ENCODE peak calls at places on chromosomes 7 and 10, in four cellular contexts. U is Peyer's patch, A is neural progenitor cell, W is heart right ventricle. B is an unnamed sample.

GRCh38 chr10:5484205-5484604 is 15.2 kb downstream of the CALML5 start:
- DNase-seq in A (no peak), W (no peak), U (no peak), B (no peak)

GRCh38 chr10:36464291-36464690 is 661.1 kb upstream of the ANKRD30A start:
- DNase-seq in A (no peak), W (no peak), U (no peak), B (no peak)

GRCh38 chr7:93148135-93148534 is at the start of gene SAMD9L:
- DNase-seq in W (no peak), U (no peak), A (no peak), B (no peak)

GRCh38 chr7:6419310-6419773 is 28.4 kb downstream of the DAGLB start:
- DNase-seq in A (no peak), W (peak), U (no peak), B (no peak)

GRCh38 chr7:129635300-129636029 is 23.9 kb downstream of the NRF1 start:
- DNase-seq in U (no peak), A (peak), W (peak), B (peak)

GRCh38 chr7:44380179-44380830 is 54.9 kb upstream of the CAMK2B start:
- DNase-seq in A (no peak), U (no peak), W (no peak), B (no peak)

GRCh38 chr7:81691199-81691821 is 78.5 kb downstream of the HGF start:
- DNase-seq in U (no peak), A (no peak), W (no peak), B (no peak)

GRCh38 chr10:24385776-24386175 is 176.8 kb downstream of the KIAA1217 start:
- DNase-seq in W (no peak), U (no peak), A (no peak), B (no peak)

GRCh38 chr7:158824028-158824427 is 5.3 kb downstream of the ESYT2 start:
- DNase-seq in W (no peak), A (no peak), U (no peak), B (peak)

GRCh38 chr10:12358863-12359647 is 9.7 kb downstream of the CAMK1D start:
- DNase-seq in U (no peak), A (peak), W (no peak), B (peak)

GRCh38 chr7:31108097-31108657 is 56.1 kb downstream of the ADCYAP1R1 start:
- DNase-seq in A (no peak), W (no peak), U (peak), B (no peak)

GRCh38 chr7:80264769-80265168 is 130.1 kb downstream of the GNAI1 start:
- DNase-seq in U (no peak), W (no peak), A (no peak), B (no peak)

GRCh38 chr7:16398211-16399017 is 22.9 kb downstream of the CRPPA start:
- DNase-seq in U (no peak), W (no peak), A (no peak), B (no peak)

GRCh38 chr10:69721690-69722310 is 79.9 kb upstream of the COL13A1 start:
- DNase-seq in A (peak), W (peak), U (no peak), B (no peak)

GRCh38 chr10:118343115-118343514 is 991 bp upstream of the FAM204A start:
- DNase-seq in W (no peak), U (no peak), A (no peak), B (no peak)

GRCh38 chr7:36692444-36692843 is 31.9 kb downstream of the AOAH start:
- DNase-seq in U (no peak), A (no peak), W (no peak), B (no peak)

GRCh38 chr7:70636169-70636568 is 495.8 kb upstream of the GALNT17 start:
- DNase-seq in W (no peak), A (no peak), U (no peak), B (no peak)

GRCh38 chr7:151566897-151567320 is 47.2 kb upstream of the RHEB start:
- DNase-seq in U (no peak), W (no peak), A (no peak), B (no peak)

GRCh38 chr10:118209215-118209614 is 132.9 kb downstream of the FAM204A start:
- DNase-seq in W (no peak), A (peak), U (no peak), B (no peak)

GRCh38 chr7:46705416-46706255 is 784.6 kb upstream of the IGFBP3 start:
- DNase-seq in W (no peak), A (no peak), U (no peak), B (no peak)

GRCh38 chr7:133650487-133651292 is 397.8 kb downstream of the EXOC4 start:
- DNase-seq in W (no peak), U (no peak), A (no peak), B (no peak)

GRCh38 chr7:6375346-6376101 is 72.2 kb downstream of the DAGLB start:
- DNase-seq in W (no peak), U (no peak), A (peak), B (peak)

GRCh38 chr7:85997515-85997914 is 646.2 kb upstream of the GRM3 start:
- DNase-seq in U (no peak), W (no peak), A (no peak), B (no peak)

GRCh38 chr7:17099083-17099973 is 199.1 kb upstream of the AHR start:
- DNase-seq in U (peak), W (peak), A (no peak), B (no peak)

GRCh38 chr10:86706401-86706841 is 38.1 kb downstream of the LDB3 start:
- DNase-seq in W (no peak), U (peak), A (no peak), B (no peak)

GRCh38 chr7:27961255-27961654 is 219.3 kb downstream of the JAZF1 start:
- DNase-seq in A (no peak), W (no peak), U (no peak), B (no peak)

GRCh38 chr10:23396695-23397094 is 42.2 kb upstream of the OTUD1 start:
- DNase-seq in W (no peak), A (no peak), U (no peak), B (no peak)

GRCh38 chr10:47409171-47409865 is 25.2 kb upstream of the ZNF488 start:
- DNase-seq in A (no peak), U (peak), W (no peak), B (no peak)

DNA sequence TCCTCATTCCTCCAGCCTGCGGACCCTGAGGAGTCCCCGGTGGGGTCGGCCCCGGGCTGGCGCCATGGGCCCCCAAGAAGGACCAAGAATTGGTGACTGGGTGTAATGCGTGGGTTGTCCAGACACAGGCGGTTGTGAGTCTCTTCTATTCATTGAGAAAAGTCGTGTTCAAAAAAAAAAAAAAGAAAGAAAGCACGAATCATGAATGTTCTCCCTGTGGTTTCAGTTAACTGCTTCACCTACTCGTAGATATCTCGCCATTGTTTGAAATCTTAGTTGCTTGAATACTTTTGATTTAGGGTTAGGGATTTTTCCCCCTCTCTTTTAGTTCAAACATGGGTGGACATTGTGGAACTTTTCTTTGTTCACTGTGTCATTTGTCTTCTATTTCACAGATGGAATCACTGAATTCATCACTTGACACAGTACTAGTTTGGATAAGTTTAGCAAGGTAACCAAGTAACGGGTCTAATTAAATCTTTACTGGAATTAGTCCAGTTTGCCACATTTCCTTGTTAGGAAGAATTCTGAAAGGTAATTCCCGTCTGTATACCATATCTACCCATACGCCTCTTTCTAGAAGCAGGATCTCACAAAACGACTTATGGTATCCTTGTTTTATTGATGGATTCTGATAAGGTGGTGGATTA is 775 bp downstream of the STARD3NL start:
- DNase-seq in A (no peak), W (no peak), U (no peak), B (peak)
- TF ChIP-seq CTCF in A (no peak), W (no peak), U (no peak), B (no peak)

DNA sequence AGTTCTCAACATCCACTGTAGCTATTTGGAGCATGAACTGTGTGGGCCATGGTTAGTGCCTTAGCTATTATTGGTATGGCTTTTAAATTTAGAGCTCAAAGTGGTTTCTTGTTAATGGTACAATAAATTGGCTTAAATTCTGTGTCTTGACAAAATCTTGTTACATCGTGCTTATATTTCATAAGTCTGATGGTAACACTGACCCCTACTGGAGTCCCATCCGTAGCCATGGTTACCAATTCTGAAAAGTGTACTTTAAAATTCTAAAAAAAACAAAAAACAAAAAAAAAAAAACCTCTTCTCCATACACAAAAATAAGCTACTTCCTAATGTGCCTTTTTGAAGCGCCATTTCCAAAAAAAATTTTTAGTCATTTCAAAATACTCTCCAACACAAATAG is 6.4 kb upstream of the RPP30 start:
- DNase-seq in A (no peak), W (no peak), U (no peak), B (no peak)
- TF ChIP-seq CTCF in A (peak), W (no peak), U (peak), B (peak)

DNA sequence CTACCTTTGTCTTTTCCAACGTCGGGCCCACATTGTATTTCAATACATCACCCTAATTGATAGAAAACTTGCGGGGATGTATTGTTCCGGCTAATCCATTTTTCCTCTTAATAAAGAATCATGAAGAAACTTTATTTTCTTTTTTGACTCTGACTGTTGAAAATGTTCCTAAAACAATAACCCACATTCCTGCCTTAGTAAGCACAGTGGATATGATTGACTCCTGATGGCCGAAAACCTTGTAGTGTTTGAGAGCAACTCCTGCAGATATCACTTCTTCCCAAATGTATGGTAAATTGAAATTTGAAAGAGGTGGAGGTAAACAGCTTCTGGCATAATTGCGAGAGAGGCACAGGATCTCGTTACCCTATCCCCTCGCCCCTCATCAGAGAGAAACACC is 65.7 kb downstream of the BICC1 start:
- DNase-seq in A (no peak), W (no peak), U (no peak), B (no peak)
- TF ChIP-seq CTCF in A (no peak), W (no peak), U (no peak), B (no peak)

DNA sequence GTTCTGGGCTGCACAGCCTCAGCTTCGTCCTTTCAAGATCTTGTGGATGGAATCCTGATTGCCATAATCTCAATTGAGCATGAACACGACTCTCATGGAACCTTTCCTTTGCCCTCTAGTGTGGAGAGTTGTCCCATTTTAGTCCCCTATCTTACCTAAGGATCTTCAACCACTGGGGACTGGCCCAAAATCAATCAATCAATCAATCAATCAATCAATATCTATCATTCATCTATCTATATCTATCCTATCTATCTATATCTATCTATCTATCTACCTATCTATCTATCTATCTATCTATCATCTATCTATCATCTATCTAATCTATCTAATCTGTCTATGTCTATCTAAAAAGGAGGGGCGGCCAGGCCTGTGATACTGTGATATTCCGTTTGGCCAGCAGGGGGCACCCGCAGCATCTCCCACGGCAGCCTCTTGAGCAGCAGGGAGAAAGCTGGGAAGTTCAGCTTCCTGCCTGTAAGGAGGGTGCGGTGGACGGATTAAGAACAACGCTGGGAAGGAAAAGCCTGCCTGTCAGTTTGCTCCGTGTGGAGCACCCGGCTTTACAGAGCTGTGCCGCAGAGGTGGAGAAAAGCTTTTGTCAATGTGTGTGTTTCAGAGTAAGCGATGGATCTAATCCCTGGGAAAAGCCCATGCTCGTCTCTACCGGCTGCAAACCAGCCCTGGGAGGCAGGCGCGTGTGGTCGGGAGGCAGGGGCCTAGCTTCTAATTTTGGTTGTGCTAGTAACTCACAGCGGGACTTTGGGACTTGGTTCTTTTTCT is 124.9 kb downstream of the SH2D4B start:
- DNase-seq in A (peak), W (peak), U (peak), B (peak)
- TF ChIP-seq CTCF in A (peak), W (peak), U (peak), B (peak)

GRCh38 chr7:105489409-105489808 is 32.7 kb downstream of the PUS7 start:
- DNase-seq in U (no peak), W (no peak), A (no peak), B (no peak)

GRCh38 chr7:105488219-105488571 is 33.9 kb downstream of the PUS7 start:
- DNase-seq in A (no peak), U (no peak), W (no peak), B (no peak)

GRCh38 chr7:105493196-105493927 is 28.7 kb downstream of the PUS7 start:
- DNase-seq in A (no peak), U (no peak), W (no peak), B (no peak)

DNA sequence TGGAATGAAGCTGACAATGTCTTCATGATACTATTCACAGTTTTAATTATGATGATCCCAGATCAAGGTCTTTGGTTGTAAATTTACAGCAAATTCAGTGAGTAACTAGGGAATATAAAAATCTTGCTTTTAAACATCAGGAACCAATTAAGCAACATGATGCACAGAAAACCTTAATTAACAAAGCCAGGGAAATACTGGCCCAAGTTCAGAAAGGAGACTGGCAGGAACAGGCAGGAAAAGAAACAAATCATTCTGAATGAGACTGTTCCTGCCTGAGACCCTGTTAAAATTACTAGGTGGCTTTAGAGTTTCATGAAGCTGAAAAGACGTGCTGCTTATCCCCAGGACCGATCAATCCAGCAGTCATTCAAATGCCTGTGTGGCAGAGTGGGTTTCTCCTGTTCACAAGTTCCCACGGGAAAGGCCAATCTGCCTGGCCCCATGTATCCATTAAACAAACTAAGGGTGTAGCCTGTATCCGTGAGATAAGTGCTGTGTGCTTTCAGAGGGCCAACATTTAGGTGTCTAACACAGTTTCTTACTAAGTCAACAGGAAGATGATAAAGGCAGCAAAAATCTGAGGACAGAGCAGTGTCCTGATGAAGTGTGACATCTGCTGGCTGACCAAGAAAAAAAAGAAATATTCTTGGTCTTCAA is 34.4 kb downstream of the PUS7 start:
- DNase-seq in A (peak), W (no peak), U (no peak), B (no peak)
- TF ChIP-seq CTCF in A (peak), W (peak), U (peak), B (no peak)

GRCh38 chr7:98267305-98267704 is 14.2 kb upstream of the BRI3 start:
- DNase-seq in W (no peak), U (no peak), A (no peak), B (no peak)

GRCh38 chr7:98265841-98266271 is 13.8 kb upstream of the TECPR1 start:
- DNase-seq in A (no peak), W (no peak), U (no peak), B (no peak)

GRCh38 chr7:98266840-98267239 is 14.6 kb upstream of the BRI3 start:
- DNase-seq in U (no peak), A (no peak), W (no peak), B (no peak)
- TF ChIP-seq CTCF in U (peak), A (peak), W (peak), B (peak)

DNA sequence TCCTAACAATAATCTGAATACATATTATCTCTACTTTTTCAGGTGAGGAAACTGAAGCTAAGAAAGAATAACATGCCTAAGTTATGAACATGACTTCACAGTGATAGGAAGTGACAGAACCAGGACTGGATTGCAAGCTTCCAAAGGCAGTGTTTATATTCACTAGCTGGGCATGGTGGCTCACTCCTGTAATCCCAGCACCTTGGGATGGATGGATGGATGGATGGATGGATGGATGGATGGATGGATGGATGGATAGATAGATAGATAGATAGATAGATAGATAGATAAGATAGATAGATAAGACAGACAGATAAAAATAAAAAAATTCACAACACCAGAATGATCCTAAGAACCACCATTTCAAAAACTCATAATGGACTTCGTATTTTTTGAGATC is 18.2 kb upstream of the JMJD1C start:
- DNase-seq in U (no peak), W (no peak), A (no peak), B (no peak)
- TF ChIP-seq CTCF in U (no peak), W (no peak), A (no peak), B (no peak)

DNA sequence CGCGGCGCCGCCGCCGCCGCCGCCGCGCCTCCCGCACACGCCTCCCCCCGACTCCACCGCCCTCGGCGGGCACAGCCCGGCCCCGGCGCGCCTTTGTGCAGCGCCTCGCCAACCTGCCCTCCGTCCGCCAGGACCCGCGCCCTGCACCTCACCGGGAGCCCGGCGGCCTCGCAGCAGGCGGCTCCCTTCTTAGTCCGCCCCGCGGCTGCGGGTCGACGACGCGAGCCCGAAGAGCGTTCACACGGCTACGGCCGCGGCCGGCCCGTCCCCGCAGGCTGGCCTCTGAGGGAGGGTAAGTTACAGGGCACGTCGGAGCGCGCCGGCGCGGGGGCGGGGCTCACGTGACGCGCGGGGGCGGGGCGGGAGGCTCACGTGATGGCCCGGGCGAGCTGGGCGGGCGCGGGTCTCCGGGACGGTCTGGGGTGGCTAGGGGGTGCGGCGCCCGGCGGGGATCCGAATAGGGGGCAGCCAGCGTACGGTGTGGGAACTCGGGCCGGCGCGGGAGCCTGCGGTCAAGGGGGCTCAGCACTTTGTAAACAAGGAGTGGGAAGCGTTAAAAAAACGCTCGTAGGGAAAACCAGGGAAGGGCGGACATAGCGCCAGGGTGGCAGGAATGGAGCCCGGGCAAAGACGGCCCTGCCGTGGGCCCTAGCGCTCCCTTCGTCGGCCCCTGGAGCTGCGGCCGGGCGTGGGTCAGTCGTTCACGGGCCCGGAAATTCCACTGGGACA is at the start of gene ARHGAP12:
- DNase-seq in A (peak), W (peak), U (peak), B (peak)
- TF ChIP-seq CTCF in A (no peak), W (no peak), U (no peak), B (no peak)